ENCODE peak calls at places on chromosomes 2 and 18, in eight cellular contexts. E is GM10248, A is fibroblast of pulmonary artery, H is tibial artery, S is GM20000, J is astrocyte of the spinal cord, B is neural crest cell, K is RWPE1. U is an unnamed sample.

GRCh38 chr2:144198116-144198515 is 321.8 kb downstream of the ZEB2 start:
- DNase-seq in E (no peak), A (peak), H (no peak), S (no peak), J (peak), B (no peak), K (peak), U (no peak)

GRCh38 chr2:216666461-216667233 is 28.7 kb downstream of the IGFBP5 start:
- DNase-seq in E (peak), A (peak), H (no peak), S (peak), J (peak), B (peak), K (peak), U (peak)

GRCh38 chr2:160292225-160292624 is 92.2 kb upstream of the ITGB6 start:
- DNase-seq in E (no peak), A (peak), H (no peak), S (no peak), J (no peak), B (no peak), K (no peak), U (no peak)

GRCh38 chr2:74887445-74887951 is 53.6 kb downstream of the HK2 start:
- DNase-seq in E (no peak), A (peak), H (no peak), S (no peak), J (peak), B (no peak), K (peak), U (no peak)

GRCh38 chr2:48169066-48169724 is 262.9 kb upstream of the FBXO11 start:
- DNase-seq in E (no peak), A (peak), H (no peak), S (no peak), J (no peak), B (no peak), K (no peak), U (no peak)

GRCh38 chr2:109531221-109531620 is 82.5 kb downstream of the SEPTIN10 start:
- DNase-seq in E (no peak), A (no peak), H (no peak), S (no peak), J (no peak), B (no peak), K (no peak), U (no peak)

GRCh38 chr18:49275448-49275847 is 185.0 kb downstream of the DYM start:
- DNase-seq in E (no peak), A (no peak), H (no peak), S (no peak), J (no peak), B (no peak), K (no peak), U (no peak)

GRCh38 chr18:9283789-9284188 is 50.8 kb upstream of the TWSG1 start:
- DNase-seq in E (no peak), A (no peak), H (no peak), S (no peak), J (no peak), B (no peak), K (no peak), U (no peak)

GRCh38 chr18:79851981-79852380 is 54.2 kb downstream of the KCNG2 start:
- DNase-seq in E (no peak), A (no peak), H (peak), S (no peak), J (no peak), B (no peak), K (no peak), U (no peak)

GRCh38 chr2:205612661-205613060 is 69.6 kb upstream of the NRP2 start:
- DNase-seq in E (peak), A (no peak), H (no peak), S (no peak), J (no peak), B (no peak), K (no peak), U (peak)

GRCh38 chr2:146576301-146576700 is 1268.5 kb upstream of the ACVR2A start:
- DNase-seq in E (no peak), A (peak), H (no peak), S (no peak), J (no peak), B (no peak), K (no peak), U (no peak)

GRCh38 chr2:61135510-61135909 is 26.5 kb upstream of the C2orf74 start:
- DNase-seq in E (no peak), A (peak), H (no peak), S (no peak), J (peak), B (no peak), K (peak), U (no peak)

GRCh38 chr2:29632018-29632417 is 289.4 kb downstream of the ALK start:
- DNase-seq in E (no peak), A (no peak), H (no peak), S (no peak), J (peak), B (no peak), K (peak), U (no peak)

GRCh38 chr18:57497372-57498294 is 62.5 kb downstream of the ONECUT2 start:
- DNase-seq in E (no peak), A (peak), H (no peak), S (no peak), J (peak), B (no peak), K (no peak), U (no peak)

GRCh38 chr2:190791347-190791982 is 89.2 kb upstream of the GLS start:
- DNase-seq in E (no peak), A (peak), H (no peak), S (no peak), J (peak), B (no peak), K (peak), U (peak)

GRCh38 chr2:232375164-232375563 is 3.4 kb upstream of the ALPP start:
- DNase-seq in E (no peak), A (no peak), H (no peak), S (no peak), J (no peak), B (no peak), K (no peak), U (no peak)

GRCh38 chr2:212384027-212384426 is 154.6 kb downstream of the ERBB4 start:
- DNase-seq in E (no peak), A (no peak), H (no peak), S (no peak), J (no peak), B (no peak), K (no peak), U (no peak)

GRCh38 chr2:16216555-16216938 is 276.2 kb downstream of the MYCN start:
- DNase-seq in E (no peak), A (no peak), H (no peak), S (no peak), J (no peak), B (no peak), K (no peak), U (no peak)

GRCh38 chr2:201116959-201117734 is 1.2 kb downstream of the CFLAR start:
- DNase-seq in E (peak), A (peak), H (peak), S (peak), J (peak), B (no peak), K (peak), U (peak)

GRCh38 chr2:46970334-46971288 is 55.0 kb upstream of the MCFD2 start:
- DNase-seq in E (no peak), A (peak), H (peak), S (no peak), J (peak), B (no peak), K (peak), U (no peak)

DNA sequence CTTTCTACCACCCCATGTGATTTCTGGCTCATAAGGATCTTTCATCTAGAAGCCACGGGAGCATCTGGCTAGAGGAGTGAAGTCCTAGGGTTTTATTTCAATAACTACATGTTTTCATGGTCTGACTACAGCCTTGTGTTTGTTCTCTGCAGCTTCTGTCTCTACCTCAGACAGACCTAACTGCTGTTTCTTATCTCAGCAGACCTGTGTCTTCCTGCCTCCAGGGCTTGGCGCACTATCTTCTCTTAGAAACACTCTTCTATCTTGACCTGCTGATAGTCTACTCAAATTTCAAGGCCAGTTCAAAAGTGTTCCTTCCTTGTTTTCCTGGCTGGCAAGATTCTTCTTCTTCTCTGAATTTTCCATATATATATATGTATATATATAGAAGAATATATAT is 11.0 kb upstream of the TRIB2 start:
- DNase-seq in E (no peak), A (no peak), H (no peak), S (no peak), J (no peak), B (no peak), K (no peak), U (no peak)
- TF ChIP-seq CTCF in E (no peak), A (no peak), H (no peak), S (no peak), J (no peak), B (no peak), K (no peak), U (no peak)

GRCh38 chr2:1742680-1743395 is 1.5 kb downstream of the PXDN start:
- DNase-seq in E (no peak), A (peak), H (peak), S (no peak), J (peak), B (peak), K (peak), U (peak)
- TF ChIP-seq CTCF in E (no peak), A (peak), H (peak), S (no peak), J (peak), B (peak), K (peak), U (no peak)

DNA sequence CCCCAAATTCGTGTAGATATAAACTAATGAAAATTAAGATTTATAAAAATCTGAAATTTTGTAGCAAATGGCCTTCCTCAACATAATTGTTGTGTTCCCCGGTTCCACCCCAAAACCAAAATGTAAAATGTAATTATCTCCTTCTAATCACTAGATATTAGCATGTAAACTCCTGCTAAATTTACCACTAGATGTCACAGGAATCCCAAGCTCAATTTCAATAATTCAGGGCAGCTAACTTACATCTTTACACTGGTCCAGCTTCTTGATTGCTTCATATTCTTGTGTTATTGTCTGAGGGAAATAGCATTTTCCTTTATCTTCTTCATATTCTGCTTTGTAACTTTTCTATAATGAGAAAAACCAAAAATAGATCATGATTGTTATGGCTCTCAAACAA is 42.7 kb downstream of the NEB start:
- DNase-seq in E (no peak), A (peak), H (no peak), S (no peak), J (no peak), B (no peak), K (no peak), U (no peak)
- TF ChIP-seq CTCF in E (peak), A (no peak), H (no peak), S (peak), J (no peak), B (no peak), K (no peak), U (no peak)

DNA sequence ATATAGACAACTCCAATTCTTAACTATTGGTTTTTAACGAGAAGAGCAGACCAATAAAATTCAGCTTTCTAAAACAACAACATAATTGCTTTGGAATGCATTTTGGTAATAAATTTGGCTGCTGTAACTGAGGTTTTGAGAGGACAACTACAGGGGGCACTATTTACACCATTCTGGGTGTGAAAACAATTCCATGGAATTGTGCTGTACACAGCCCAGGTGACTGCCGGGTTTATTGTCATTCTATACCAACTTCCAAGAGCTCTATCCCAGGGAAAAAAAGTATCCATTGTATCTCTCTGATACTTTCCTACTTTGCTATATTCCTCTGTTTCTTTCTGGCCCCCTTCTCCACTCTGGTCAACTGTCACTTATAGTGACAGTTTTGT is 38.4 kb downstream of the IRS1 start:
- DNase-seq in E (no peak), A (no peak), H (no peak), S (no peak), J (no peak), B (no peak), K (no peak), U (no peak)
- TF ChIP-seq CTCF in E (no peak), A (no peak), H (no peak), S (no peak), J (no peak), B (no peak), K (no peak), U (no peak)

U was measured in activated CD8-positive, alpha-beta T cell treated with anti-CD3 and anti-CD28 coated beads for 36 hours.